ENCODE peak calls at places on chromosomes 7 and 10, in five cellular contexts. Y, X, R, Z and G are unnamed samples. For H3K36me3, the result is how much of the 10 kb centered on the place peaks cover.

GRCh38 chr7:134375206-134375605 is 58.5 kb upstream of the SLC35B4 start:
- DNase-seq in Y (no peak), X (no peak), R (no peak), Z (no peak), G (no peak)

GRCh38 chr7:43791665-43792064 is 33.2 kb downstream of the BLVRA start:
- DNase-seq in Y (no peak), X (no peak), R (no peak), Z (no peak), G (no peak)

GRCh38 chr7:41143074-41143473 is 559.8 kb downstream of the INHBA start:
- DNase-seq in Y (no peak), X (no peak), R (no peak), Z (no peak), G (no peak)

GRCh38 chr10:23384364-23384763 is 39.8 kb upstream of the C10orf67 start:
- DNase-seq in Y (no peak), X (no peak), R (no peak), Z (no peak), G (no peak)

GRCh38 chr10:60281792-60282353 is 107.8 kb downstream of the ANK3 start:
- DNase-seq in Y (no peak), X (no peak), R (no peak), Z (no peak), G (no peak)

GRCh38 chr10:86440874-86441838 is 74.6 kb upstream of the GRID1 start:
- DNase-seq in Y (no peak), X (peak), R (no peak), Z (no peak), G (no peak)

GRCh38 chr10:3398825-3399646 is 226.5 kb upstream of the PITRM1 start:
- DNase-seq in Y (no peak), X (peak), R (no peak), Z (no peak), G (no peak)

GRCh38 chr10:2882628-2883027 is 184.7 kb upstream of the PFKP start:
- DNase-seq in Y (no peak), X (no peak), R (no peak), Z (no peak), G (no peak)

GRCh38 chr7:102433319-102434038 is at the start of gene ORAI2:
- DNase-seq in Y (peak), X (no peak), R (peak), Z (no peak), G (no peak)

GRCh38 chr7:80095545-80095944 is 39.1 kb upstream of the GNAI1 start:
- DNase-seq in Y (no peak), X (no peak), R (no peak), Z (no peak), G (no peak)

GRCh38 chr10:68043030-68043429 is 32.1 kb downstream of the HERC4 start:
- DNase-seq in Y (no peak), X (no peak), R (no peak), Z (no peak), G (no peak)

GRCh38 chr10:88693392-88694020 is 12.5 kb upstream of the LIPK start:
- DNase-seq in Y (no peak), X (no peak), R (no peak), Z (no peak), G (no peak)

GRCh38 chr7:19069842-19070241 is 47.6 kb downstream of the TWIST1 start:
- DNase-seq in Y (no peak), X (no peak), R (no peak), Z (no peak), G (no peak)

GRCh38 chr7:93043393-93043985 is 74.3 kb downstream of the SAMD9 start:
- DNase-seq in Y (peak), X (no peak), R (no peak), Z (no peak), G (no peak)

GRCh38 chr10:84388148-84388547 is 59.8 kb downstream of the CCSER2 start:
- DNase-seq in Y (no peak), X (peak), R (no peak), Z (no peak), G (no peak)

GRCh38 chr10:103683851-103684250 is 171.5 kb downstream of the SH3PXD2A start:
- DNase-seq in Y (no peak), X (no peak), R (no peak), Z (no peak), G (no peak)

GRCh38 chr7:101673951-101674350 is 44.9 kb upstream of the MYL10 start:
- DNase-seq in Y (no peak), X (no peak), R (no peak), Z (no peak), G (no peak)

GRCh38 chr10:97596101-97597055 is 6.9 kb downstream of the C10orf62 start:
- DNase-seq in Y (no peak), X (peak), R (no peak), Z (no peak), G (no peak)

GRCh38 chr7:44112997-44113763 is 9.0 kb downstream of the AEBP1 start:
- DNase-seq in Y (no peak), X (no peak), R (no peak), Z (no peak), G (no peak)

GRCh38 chr7:104548861-104549260 is 220.5 kb downstream of the LHFPL3 start:
- DNase-seq in Y (no peak), X (no peak), R (no peak), Z (peak), G (no peak)

GRCh38 chr7:36186841-36187240 is 33.8 kb downstream of the EEPD1 start:
- DNase-seq in Y (no peak), X (peak), R (no peak), Z (no peak), G (no peak)

GRCh38 chr7:50599385-50599784 is 34.2 kb upstream of the DDC start:
- DNase-seq in Y (no peak), X (no peak), R (no peak), Z (no peak), G (no peak)

GRCh38 chr10:96366508-96366907 is 7.7 kb upstream of the OPALIN start:
- DNase-seq in Y (no peak), X (no peak), R (no peak), Z (no peak), G (no peak)

GRCh38 chr10:116331815-116332214 is 7.6 kb downstream of the CCDC172 start:
- DNase-seq in Y (no peak), X (no peak), R (no peak), Z (no peak), G (no peak)

GRCh38 chr7:75858430-75858829 is 20.4 kb upstream of the RHBDD2 start:
- DNase-seq in Y (no peak), X (no peak), R (no peak), Z (no peak), G (no peak)

GRCh38 chr10:14378387-14378960 is 47.8 kb upstream of the FRMD4A start:
- DNase-seq in Y (no peak), X (peak), R (no peak), Z (no peak), G (no peak)

GRCh38 chr7:128845987-128846386 is 15.8 kb downstream of the FLNC start:
- DNase-seq in Y (no peak), X (no peak), R (no peak), Z (no peak), G (no peak)
- H3K36me3 ChIP-seq in Y (under half), X (under half), R (under half), Z (half or more), G (under half)

DNA sequence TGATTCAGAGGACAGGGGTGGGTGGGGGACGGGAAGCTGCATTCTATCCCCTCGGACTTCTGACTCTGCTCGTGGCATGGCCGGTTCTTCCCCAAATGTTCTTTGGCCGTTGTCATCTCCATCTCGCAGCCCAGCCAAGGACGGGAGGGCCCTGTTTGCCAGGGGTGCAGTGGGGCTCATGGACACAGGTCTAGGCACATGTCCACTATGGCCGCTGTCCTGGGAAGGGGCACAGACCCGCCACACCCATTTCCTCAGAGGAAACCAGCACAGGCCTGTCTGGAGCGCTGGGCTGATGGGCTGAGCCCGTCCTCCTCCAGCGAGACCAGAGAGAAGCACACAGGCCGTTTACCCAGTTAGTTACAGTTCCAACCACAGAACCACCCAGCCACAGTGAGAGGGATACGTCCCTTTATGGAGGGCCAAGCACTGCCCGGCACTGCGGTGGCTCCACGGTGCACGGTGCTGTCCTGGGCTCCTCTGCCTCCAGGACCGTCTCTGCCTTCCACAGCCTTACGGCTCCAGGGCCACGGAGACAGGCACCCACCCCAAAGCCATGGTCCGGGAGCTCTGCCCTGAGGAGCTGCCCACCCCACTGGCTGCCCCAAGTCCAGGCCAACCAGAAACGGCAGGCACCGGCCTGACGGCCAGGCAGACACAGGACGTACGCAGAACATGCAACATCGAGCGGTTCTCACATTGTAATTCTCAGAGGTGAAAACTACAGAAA is 20.2 kb downstream of the DPYSL4 start:
- DNase-seq in Y (no peak), X (no peak), R (no peak), Z (no peak), G (no peak)
- TF ChIP-seq POLR2AphosphoS5 in Y (peak), X (no peak), R (no peak), Z (no peak), G (no peak)

GRCh38 chr7:11281953-11282352 is 308.3 kb downstream of the PHF14 start:
- DNase-seq in Y (no peak), X (no peak), R (no peak), Z (no peak), G (no peak)
- H3K4me3 ChIP-seq in Y (no peak), X (no peak), R (no peak), Z (no peak), G (no peak)

GRCh38 chr7:139713061-139713460 is 64.7 kb downstream of the HIPK2 start:
- DNase-seq in Y (no peak), X (no peak), R (no peak), Z (no peak), G (no peak)

GRCh38 chr7:139713835-139714162 is 64.0 kb downstream of the HIPK2 start:
- DNase-seq in Y (no peak), X (no peak), R (peak), Z (no peak), G (no peak)

GRCh38 chr7:139714163-139714901 is 63.5 kb downstream of the HIPK2 start:
- DNase-seq in Y (no peak), X (no peak), R (peak), Z (no peak), G (no peak)

GRCh38 chr7:139709460-139709859 is 68.3 kb downstream of the HIPK2 start:
- DNase-seq in Y (no peak), X (no peak), R (peak), Z (no peak), G (no peak)

GRCh38 chr7:139711991-139712753 is 65.6 kb downstream of the HIPK2 start:
- DNase-seq in Y (no peak), X (no peak), R (no peak), Z (no peak), G (no peak)
- H3K36me3 ChIP-seq in Y (under half), X (half or more), R (under half), Z (under half), G (under half)